ENCODE peak calls at places on chromosome 18, in six cellular contexts. F is GM10248, Z is IMR-90, E is thyroid gland, S is RWPE1, U is GM13976. Y is an unnamed sample.

GRCh38 chr18:48799724-48800315 is 150.9 kb downstream of the SMAD7 start:
- DNase-seq in S (no peak), Z (no peak), E (peak; percentile 5), U (no peak), F (no peak), Y (no peak)

GRCh38 chr18:70469916-70470315 is 181.1 kb downstream of the SOCS6 start:
- DNase-seq in S (no peak), E (no peak), U (no peak), F (no peak), Z (no peak), Y (no peak)

GRCh38 chr18:51196811-51197660 is 445 bp downstream of the MEX3C start:
- DNase-seq in Z (peak; percentile 51), E (peak; percentile 67), S (no peak), F (peak; percentile 31), U (peak; percentile 43), Y (peak; percentile 81)

GRCh38 chr18:78378983-78379382 is 600.6 kb upstream of the SALL3 start:
- DNase-seq in S (no peak), E (no peak), U (no peak), F (no peak), Z (no peak), Y (no peak)

GRCh38 chr18:26700728-26701127 is 152.4 kb upstream of the KCTD1 start:
- DNase-seq in S (no peak), Z (no peak), U (no peak), F (no peak), E (peak; percentile 52), Y (no peak)

GRCh38 chr18:23716966-23717365 is 27.7 kb downstream of the LAMA3 start:
- DNase-seq in S (no peak), E (no peak), Z (no peak), U (no peak), F (no peak), Y (no peak)

GRCh38 chr18:47215554-47216138 is 35.8 kb downstream of the SKOR2 start:
- DNase-seq in E (peak; percentile 6), F (peak; percentile 13), Z (peak; percentile 52), S (peak; percentile 26), U (peak; percentile 27), Y (no peak)

GRCh38 chr18:35971661-35972196 is 750 bp upstream of the RMP24 start:
- DNase-seq in E (no peak), F (no peak), S (no peak), U (no peak), Z (no peak), Y (no peak)

GRCh38 chr18:36284671-36285295 is 12.7 kb upstream of the FHOD3 start:
- DNase-seq in Z (peak; percentile 74), U (peak; percentile 52), F (peak; percentile 53), E (peak; percentile 37), S (peak; percentile 20), Y (no peak)

GRCh38 chr18:27844416-27844792 is 332.5 kb downstream of the CDH2 start:
- DNase-seq in Z (peak; percentile 22), S (no peak), F (no peak), U (no peak), E (no peak), Y (no peak)

GRCh38 chr18:36402765-36403396 is 105.4 kb downstream of the FHOD3 start:
- DNase-seq in U (no peak), F (no peak), S (no peak), Z (peak; percentile 35), E (no peak), Y (no peak)

GRCh38 chr18:8990276-8991031 is 112.0 kb upstream of the NDUFV2 start:
- DNase-seq in U (no peak), Z (no peak), S (no peak), E (no peak), F (no peak), Y (no peak)

GRCh38 chr18:8989017-8989416 is 113.5 kb upstream of the NDUFV2 start:
- DNase-seq in E (no peak), Z (no peak), F (no peak), U (no peak), S (no peak), Y (no peak)

GRCh38 chr18:8987250-8987649 is 115.2 kb upstream of the NDUFV2 start:
- DNase-seq in S (no peak), E (no peak), U (no peak), Z (peak; percentile 23), F (no peak), Y (no peak)

GRCh38 chr18:8989855-8990254 is 112.6 kb upstream of the NDUFV2 start:
- DNase-seq in S (no peak), E (no peak), Z (no peak), F (no peak), U (no peak), Y (no peak)

DNA sequence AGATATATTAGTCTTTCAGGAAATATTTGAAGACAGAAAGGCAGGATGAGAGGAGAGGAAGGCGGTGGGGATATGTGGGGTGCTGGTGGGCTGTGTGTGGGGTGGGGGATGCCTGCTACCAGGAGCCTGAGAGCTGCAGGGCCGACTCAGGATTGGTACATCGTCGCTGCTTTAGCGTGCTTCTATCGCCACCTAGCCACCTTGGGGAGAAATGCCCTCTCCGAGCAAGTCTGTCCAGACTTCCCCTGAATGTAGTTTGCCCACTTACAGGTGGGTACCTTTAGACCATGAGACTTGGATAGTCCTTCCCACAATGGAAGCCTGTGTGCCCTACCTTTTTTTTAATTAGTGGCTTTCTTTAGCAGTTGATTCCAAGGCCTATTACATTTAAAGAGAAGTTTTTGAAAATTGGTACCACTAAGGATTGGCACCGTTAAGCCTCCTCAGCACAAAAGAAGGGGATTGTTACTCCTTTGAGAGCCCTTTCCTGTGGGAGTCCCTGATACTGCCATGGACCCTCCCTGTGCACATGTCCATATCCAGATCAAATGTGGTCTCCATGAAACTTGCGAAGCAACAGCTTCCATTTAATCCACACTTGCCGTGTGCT is 114.1 kb upstream of the NDUFV2 start:
- DNase-seq in F (peak; percentile 74), Z (peak; percentile 69), U (peak; percentile 75), S (peak; percentile 69), E (peak; percentile 53), Y (peak; percentile 78)
- TF ChIP-seq CTCF in F (peak; percentile 80), Z (peak; percentile 89), U (peak; percentile 86), S (peak; percentile 89), E (peak; percentile 79), Y (peak; percentile 48)

DNA sequence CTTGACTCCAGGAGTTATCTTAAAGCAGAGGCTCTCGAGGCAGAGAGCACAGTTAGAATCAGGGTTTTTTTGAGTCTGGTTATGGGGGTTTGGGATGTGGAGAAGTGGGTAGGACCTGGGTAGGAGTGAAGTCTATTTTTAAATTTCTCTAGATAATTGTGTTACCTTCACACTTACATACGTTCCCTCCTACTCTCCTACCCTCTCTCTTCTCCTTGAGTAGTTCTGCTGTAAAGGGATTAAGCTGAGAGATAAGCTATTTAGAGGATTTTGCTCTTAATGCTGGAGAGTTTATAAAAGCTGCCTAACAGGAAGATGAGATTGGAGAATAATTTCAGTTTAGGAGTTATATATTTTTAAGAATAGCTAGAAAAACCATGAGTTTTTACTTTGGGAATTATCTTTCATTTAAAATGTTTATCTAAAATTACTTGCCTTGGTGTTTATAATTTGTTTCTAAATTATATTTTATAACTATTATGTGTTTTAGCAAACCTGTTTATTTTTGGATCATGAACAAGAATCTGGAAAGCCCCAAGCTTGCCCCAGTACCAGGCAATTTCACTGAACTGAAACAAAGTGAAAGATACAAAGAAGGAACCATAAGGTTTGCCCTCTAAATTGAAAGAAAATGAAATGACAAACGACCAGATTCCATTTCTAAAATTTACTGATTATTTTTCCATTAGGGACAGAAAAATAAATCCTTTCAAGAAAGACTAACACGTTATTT is 101.4 kb downstream of the ZNF532 start:
- DNase-seq in E (no peak), F (no peak), S (no peak), Z (no peak), U (no peak), Y (no peak)
- TF ChIP-seq CTCF in E (no peak), F (no peak), S (no peak), Z (no peak), U (no peak), Y (no peak)

GRCh38 chr18:12088096-12088495 is 5.5 kb upstream of the ANKRD62 start:
- DNase-seq in S (no peak), E (no peak), Z (no peak), U (no peak), F (no peak), Y (no peak)

GRCh38 chr18:12088731-12089375 is 4.8 kb upstream of the ANKRD62 start:
- DNase-seq in E (no peak), S (no peak), Z (no peak), U (no peak), F (no peak), Y (no peak)

GRCh38 chr18:12091742-12092141 is 1.9 kb upstream of the ANKRD62 start:
- DNase-seq in S (no peak), U (no peak), F (no peak), E (no peak), Z (no peak), Y (no peak)

GRCh38 chr18:12093520-12094257 is at the start of gene ANKRD62:
- DNase-seq in F (no peak), U (no peak), E (no peak), S (no peak), Z (no peak), Y (no peak)

GRCh38 chr18:12092398-12093229 is 1.0 kb upstream of the ANKRD62 start:
- DNase-seq in E (peak; percentile 21), F (peak; percentile 50), S (peak; percentile 20), Z (no peak), U (peak; percentile 69), Y (no peak)
- TF ChIP-seq CTCF in E (peak; percentile 48), F (peak; percentile 38), S (no peak), Z (no peak), U (no peak), Y (no peak)

DNA sequence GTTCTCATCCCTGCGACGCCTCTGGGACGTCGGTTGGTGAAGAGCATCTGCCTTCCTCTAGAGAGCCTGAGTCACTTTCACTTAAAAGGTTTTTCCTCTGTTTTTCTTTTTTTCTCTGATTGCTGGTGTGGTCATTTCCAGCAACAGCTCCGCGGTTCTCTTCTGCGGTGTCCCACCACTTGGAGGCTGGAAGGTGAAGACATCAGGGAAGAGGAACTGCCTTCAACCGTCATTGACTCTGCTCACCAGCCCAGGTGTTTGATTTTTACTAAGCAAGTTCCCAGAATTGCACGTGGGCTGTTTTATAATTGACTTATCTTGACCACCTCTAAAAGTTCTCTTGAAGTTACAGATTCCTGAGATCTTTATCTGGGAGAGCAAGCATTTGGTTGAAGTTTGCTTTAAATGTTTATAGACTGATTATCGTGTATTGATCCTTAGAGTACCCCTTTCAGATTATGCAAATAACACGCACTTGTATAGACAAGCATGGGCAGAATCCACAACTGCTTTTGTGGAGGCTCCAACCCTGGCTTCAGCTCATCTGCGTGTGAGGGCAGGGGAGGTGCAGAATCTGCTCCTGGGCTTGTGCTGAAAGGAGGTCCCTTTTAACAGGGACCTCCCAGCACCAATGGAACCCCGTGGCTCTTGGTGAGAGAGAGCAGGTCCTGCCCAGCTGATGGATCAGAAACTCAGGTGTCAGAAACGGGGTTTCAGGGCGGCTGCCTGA is 3.5 kb downstream of the CTDP1 start:
- DNase-seq in S (no peak), Z (no peak), E (no peak), U (peak; percentile 41), F (no peak), Y (no peak)
- TF ChIP-seq CTCF in S (no peak), Z (no peak), E (no peak), U (no peak), F (no peak), Y (no peak)

DNA sequence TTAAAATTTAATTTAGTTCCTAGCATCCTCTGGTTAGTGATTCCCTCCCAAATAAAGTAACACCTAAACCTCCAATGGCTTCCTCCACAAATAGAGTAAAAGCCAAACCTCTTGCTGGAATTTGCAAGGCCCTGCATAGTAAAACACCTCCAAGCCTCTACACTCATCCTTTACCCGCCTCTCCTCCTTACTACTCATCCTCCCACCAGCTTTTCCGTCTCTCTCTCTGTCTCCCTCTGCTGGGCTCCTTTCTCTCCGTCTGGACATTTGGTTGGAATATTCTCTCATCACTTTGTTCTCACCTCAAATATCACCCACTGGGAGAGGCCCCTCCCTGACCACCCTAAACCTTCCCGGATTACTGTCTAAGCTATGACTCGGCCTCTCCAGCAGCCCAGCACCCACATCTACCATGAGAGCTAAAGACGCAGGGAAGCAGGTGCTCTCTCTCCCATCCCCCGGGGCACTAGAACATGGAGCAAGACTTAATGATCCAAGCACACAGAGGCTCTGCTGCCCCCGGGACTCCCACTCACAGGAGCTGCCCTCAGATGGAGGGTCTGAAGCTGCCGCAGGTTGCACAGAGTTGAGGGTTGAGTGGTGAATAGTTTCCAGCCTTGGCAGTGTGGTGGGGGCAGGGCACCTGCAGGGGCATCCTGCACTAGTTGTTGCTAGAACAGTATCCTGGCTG is 167.2 kb downstream of the FBXO15 start:
- DNase-seq in Z (peak; percentile 25), F (no peak), S (peak; percentile 14), U (no peak), E (no peak), Y (peak; percentile 69)
- TF ChIP-seq CTCF in Z (peak; percentile 44), F (no peak), S (peak; percentile 30), U (no peak), E (no peak), Y (peak; percentile 62)